ENCODE peak calls at places on chromosomes 7 and 10, in four cellular contexts. One of them, this sample, is unnamed.

GRCh38 chr10:122877264-122877663 is 2.1 kb downstream of the FAM24B start:
- DNase-seq in caudate nucleus: no peak
- DNase-seq in stimulated activated CD4-positive, alpha-beta T cell treated with anti-CD3 and anti-CD28 coated beads, Interleukin-2, amount 100 ng/mL, for 48 hours: no peak
- DNase-seq in GM12891: no peak
- DNase-seq in this sample: no peak

GRCh38 chr7:91286432-91286831 is 22.2 kb downstream of the FZD1 start:
- DNase-seq in caudate nucleus: no peak
- DNase-seq in stimulated activated CD4-positive, alpha-beta T cell treated with anti-CD3 and anti-CD28 coated beads, Interleukin-2, amount 100 ng/mL, for 48 hours: no peak
- DNase-seq in GM12891: no peak
- DNase-seq in this sample: no peak

GRCh38 chr10:69130251-69130650 is 6.3 kb downstream of the VPS26A start:
- DNase-seq in stimulated activated CD4-positive, alpha-beta T cell treated with anti-CD3 and anti-CD28 coated beads, Interleukin-2, amount 100 ng/mL, for 48 hours: no peak
- DNase-seq in caudate nucleus: no peak
- DNase-seq in GM12891: no peak
- DNase-seq in this sample: no peak

GRCh38 chr10:94186722-94187121 is 176.0 kb downstream of the NOC3L start:
- DNase-seq in caudate nucleus: no peak
- DNase-seq in GM12891: no peak
- DNase-seq in stimulated activated CD4-positive, alpha-beta T cell treated with anti-CD3 and anti-CD28 coated beads, Interleukin-2, amount 100 ng/mL, for 48 hours: no peak
- DNase-seq in this sample: no peak

GRCh38 chr7:36605261-36605660 is 119.0 kb downstream of the AOAH start:
- DNase-seq in stimulated activated CD4-positive, alpha-beta T cell treated with anti-CD3 and anti-CD28 coated beads, Interleukin-2, amount 100 ng/mL, for 48 hours: no peak
- DNase-seq in caudate nucleus: peak
- DNase-seq in GM12891: no peak
- DNase-seq in this sample: no peak

GRCh38 chr10:123007558-123008378 is 827 bp downstream of the IKZF5 start:
- DNase-seq in caudate nucleus: no peak
- DNase-seq in stimulated activated CD4-positive, alpha-beta T cell treated with anti-CD3 and anti-CD28 coated beads, Interleukin-2, amount 100 ng/mL, for 48 hours: peak
- DNase-seq in GM12891: peak
- DNase-seq in this sample: peak

GRCh38 chr10:79049931-79050895 is 18.6 kb upstream of the ZMIZ1 start:
- DNase-seq in caudate nucleus: no peak
- DNase-seq in GM12891: no peak
- DNase-seq in stimulated activated CD4-positive, alpha-beta T cell treated with anti-CD3 and anti-CD28 coated beads, Interleukin-2, amount 100 ng/mL, for 48 hours: no peak
- DNase-seq in this sample: no peak

GRCh38 chr10:68938117-68938516 is 17.9 kb upstream of the DDX21 start:
- DNase-seq in GM12891: no peak
- DNase-seq in stimulated activated CD4-positive, alpha-beta T cell treated with anti-CD3 and anti-CD28 coated beads, Interleukin-2, amount 100 ng/mL, for 48 hours: no peak
- DNase-seq in caudate nucleus: no peak
- DNase-seq in this sample: no peak